ENCODE peak calls at places on chromosomes 2 and 18, in five cellular contexts. D is A549, E is IMR-90, P is GM12878, H is SK-N-SH. M is an unnamed sample.

GRCh38 chr2:75146903-75147332 is 52.4 kb downstream of the TACR1 start:
- DNase-seq in D (no peak), E (peak), P (no peak), H (no peak), M (no peak)

GRCh38 chr2:122831644-122832043 is 1076.2 kb downstream of the TSN start:
- DNase-seq in D (no peak), E (no peak), P (no peak), H (no peak), M (no peak)

GRCh38 chr2:8872821-8873432 is 35.5 kb upstream of the KIDINS220 start:
- DNase-seq in D (peak), E (peak), P (peak), H (peak), M (peak)

GRCh38 chr2:237888389-237888788 is 29.0 kb downstream of the RAMP1 start:
- DNase-seq in D (no peak), E (peak), P (no peak), H (no peak), M (no peak)

GRCh38 chr18:34493566-34494358 is 216.3 kb upstream of the DTNA start:
- DNase-seq in D (no peak), E (no peak), P (no peak), H (peak), M (no peak)

GRCh38 chr2:238493880-238494572 is 67.3 kb downstream of the ASB1 start:
- DNase-seq in D (no peak), E (no peak), P (no peak), H (no peak), M (no peak)

GRCh38 chr2:242053921-242054320 is 184.4 kb downstream of the RTP5 start:
- DNase-seq in D (no peak), E (no peak), P (no peak), H (no peak), M (no peak)

GRCh38 chr18:5237083-5237722 is 40.1 kb upstream of the AKAIN1 start:
- DNase-seq in D (no peak), E (peak), P (no peak), H (no peak), M (peak)

GRCh38 chr2:102250278-102250821 is 61.0 kb upstream of the IL1RL1 start:
- DNase-seq in D (no peak), E (no peak), P (no peak), H (no peak), M (no peak)

GRCh38 chr18:13672657-13673056 is 53.7 kb downstream of the FAM210A start:
- DNase-seq in D (no peak), E (no peak), P (no peak), H (no peak), M (no peak)

GRCh38 chr2:223487447-223487846 is 114.7 kb downstream of the SCG2 start:
- DNase-seq in D (no peak), E (no peak), P (no peak), H (no peak), M (no peak)

GRCh38 chr18:22188551-22189267 is 19.3 kb downstream of the GATA6 start:
- DNase-seq in D (no peak), E (no peak), P (no peak), H (no peak), M (no peak)

GRCh38 chr2:39663187-39663930 is 2.4 kb upstream of the TMEM178A start:
- DNase-seq in D (no peak), E (peak), P (no peak), H (no peak), M (no peak)

GRCh38 chr2:44361330-44362206 is at the start of the genes CAMKMT and PREPL:
- DNase-seq in D (peak), E (peak), P (peak), H (peak), M (peak)

GRCh38 chr2:28169492-28169891 is 223.2 kb upstream of the FOSL2 start:
- DNase-seq in D (no peak), E (no peak), P (no peak), H (no peak), M (no peak)

GRCh38 chr2:229914182-229914581 is 7.6 kb downstream of the TRIP12 start:
- DNase-seq in D (no peak), E (no peak), P (no peak), H (no peak), M (no peak)

GRCh38 chr2:108354171-108354570 is 23.6 kb upstream of the SULT1C4 start:
- DNase-seq in D (no peak), E (no peak), P (no peak), H (no peak), M (no peak)

GRCh38 chr2:183215917-183216316 is 91.7 kb downstream of the NUP35 start:
- DNase-seq in D (no peak), E (no peak), P (no peak), H (no peak), M (no peak)

GRCh38 chr2:37324536-37324785 is 172 bp downstream of the PRKD3 start:
- DNase-seq in D (no peak), E (peak), P (no peak), H (no peak), M (no peak)

GRCh38 chr2:202976809-202977208 is 37.9 kb upstream of the NBEAL1 start:
- DNase-seq in D (no peak), E (no peak), P (no peak), H (no peak), M (no peak)

GRCh38 chr18:24027156-24027555 is 12.6 kb downstream of the TTC39C start:
- DNase-seq in D (no peak), E (peak), P (no peak), H (no peak), M (no peak)

GRCh38 chr2:127197475-127198385 is 22.4 kb downstream of the CYP27C1 start:
- DNase-seq in D (peak), E (peak), P (peak), H (peak), M (peak)

DNA sequence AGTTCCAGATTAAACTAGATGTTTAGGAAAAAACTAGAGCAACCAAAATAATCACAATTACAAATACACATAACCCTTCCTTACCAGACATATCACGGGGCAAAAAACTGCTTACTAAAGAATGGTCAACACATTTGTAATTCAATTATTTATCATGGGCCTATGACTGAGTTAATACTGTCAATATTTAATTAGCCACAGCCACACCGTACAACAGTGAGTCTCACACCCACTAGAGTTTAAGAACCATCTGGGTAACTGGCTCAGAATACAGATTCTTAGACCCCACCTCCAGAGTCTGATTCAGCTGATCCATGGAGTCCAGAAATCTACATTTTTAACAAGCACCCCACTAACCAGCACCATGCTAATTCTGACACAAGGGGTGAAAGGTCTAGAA is 14.8 kb downstream of the ATL2 start:
- DNase-seq in D (no peak), E (no peak), P (no peak), H (no peak), M (no peak)
- TF ChIP-seq RCOR1 in D (no peak), E (no peak), P (no peak), H (no peak), M (no peak)

GRCh38 chr2:218895326-218895725 is 14.7 kb downstream of the WNT10A start:
- DNase-seq in D (no peak), E (no peak), P (no peak), H (peak), M (no peak)

GRCh38 chr2:218898109-218898878 is 17.6 kb downstream of the WNT10A start:
- DNase-seq in D (peak), E (peak), P (no peak), H (peak), M (peak)

GRCh38 chr2:218895758-218896500 is 15.3 kb downstream of the WNT10A start:
- DNase-seq in D (no peak), E (no peak), P (peak), H (no peak), M (no peak)

GRCh38 chr2:218897394-218898108 is 16.9 kb downstream of the WNT10A start:
- DNase-seq in D (no peak), E (no peak), P (no peak), H (peak), M (no peak)

GRCh38 chr2:218896501-218897393 is 16.1 kb downstream of the WNT10A start:
- DNase-seq in D (peak), E (peak), P (peak), H (peak), M (no peak)
- TF ChIP-seq RCOR1 in D (no peak), E (no peak), P (peak), H (no peak), M (no peak)

GRCh38 chr2:206688453-206688852 is 29.7 kb downstream of the DYTN start:
- DNase-seq in D (no peak), E (no peak), P (no peak), H (no peak), M (no peak)

GRCh38 chr2:206692971-206693370 is 25.2 kb downstream of the DYTN start:
- DNase-seq in D (no peak), E (no peak), P (no peak), H (no peak), M (no peak)

GRCh38 chr2:206696910-206697309 is 21.3 kb downstream of the DYTN start:
- DNase-seq in D (no peak), E (no peak), P (no peak), H (no peak), M (no peak)

GRCh38 chr2:206688992-206689391 is 29.2 kb downstream of the DYTN start:
- DNase-seq in D (no peak), E (no peak), P (no peak), H (no peak), M (no peak)

GRCh38 chr2:206693399-206694137 is 24.6 kb downstream of the DYTN start:
- DNase-seq in D (peak), E (peak), P (peak), H (peak), M (peak)
- TF ChIP-seq RCOR1 in D (no peak), E (no peak), P (no peak), H (no peak), M (no peak)

GRCh38 chr18:48007381-48007780 is 76.9 kb upstream of the SMAD2 start:
- DNase-seq in D (no peak), E (no peak), P (no peak), H (no peak), M (no peak)
- TF ChIP-seq RCOR1 in D (no peak), E (no peak), P (no peak), H (no peak), M (no peak)

GRCh38 chr2:231525248-231526163 is 4.7 kb downstream of the NMUR1 start:
- DNase-seq in D (no peak), E (no peak), P (no peak), H (no peak), M (no peak)
- TF ChIP-seq RCOR1 in D (no peak), E (no peak), P (no peak), H (no peak), M (no peak)

GRCh38 chr2:103387888-103388287 is 626.1 kb downstream of the TMEM182 start:
- DNase-seq in D (no peak), E (no peak), P (no peak), H (no peak), M (no peak)

DNA sequence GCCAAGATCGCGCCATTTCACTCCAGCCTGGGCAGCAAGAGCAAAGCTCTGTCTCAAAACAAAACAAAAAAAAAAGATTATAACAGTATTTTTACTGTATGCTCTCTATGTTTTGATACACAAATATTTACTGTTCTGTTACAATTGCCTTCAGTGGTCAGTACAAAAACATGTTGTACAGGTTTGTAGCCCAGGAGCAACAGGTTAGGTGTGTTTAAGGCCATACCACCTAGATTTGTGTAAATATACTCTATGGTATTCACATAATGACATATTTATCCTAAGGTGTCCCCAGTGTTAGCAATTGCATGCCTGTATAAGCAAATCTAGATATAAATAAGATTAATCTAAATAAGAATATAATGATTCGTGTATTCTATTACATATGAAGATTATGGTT is 625.0 kb downstream of the TMEM182 start:
- DNase-seq in D (no peak), E (no peak), P (no peak), H (no peak), M (no peak)
- TF ChIP-seq RCOR1 in D (no peak), E (no peak), P (no peak), H (no peak), M (no peak)

DNA sequence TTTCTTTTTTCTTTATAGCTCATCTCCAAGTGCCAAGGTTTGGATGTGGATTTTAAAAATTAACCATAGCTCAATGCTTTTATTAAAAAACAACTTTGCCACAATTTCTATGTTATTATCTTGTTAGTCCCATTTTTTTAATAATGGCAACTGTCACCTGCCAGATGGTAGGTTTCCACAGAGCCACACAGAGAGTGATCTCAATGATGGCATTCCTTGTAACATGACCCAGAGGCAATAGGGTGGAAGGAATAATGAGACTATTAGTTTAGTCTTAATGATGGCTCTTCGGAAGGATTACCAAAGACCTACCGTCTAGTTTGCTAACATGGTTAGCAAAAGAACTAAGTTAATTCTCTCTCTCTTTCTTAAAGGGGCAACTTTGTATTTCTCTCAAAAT is 64.0 kb downstream of the REL start:
- DNase-seq in D (no peak), E (no peak), P (no peak), H (no peak), M (no peak)
- TF ChIP-seq RCOR1 in D (no peak), E (no peak), P (no peak), H (no peak), M (no peak)

GRCh38 chr18:75100832-75101630 is 107.9 kb downstream of the PTGR3 start:
- DNase-seq in D (no peak), E (no peak), P (no peak), H (no peak), M (no peak)
- TF ChIP-seq RCOR1 in D (no peak), E (no peak), P (no peak), H (no peak), M (no peak)

GRCh38 chr2:187982668-187983067 is 309.0 kb upstream of the GULP1 start:
- DNase-seq in D (no peak), E (peak), P (peak), H (no peak), M (no peak)
- TF ChIP-seq RCOR1 in D (no peak), E (no peak), P (no peak), H (no peak), M (no peak)

GRCh38 chr2:205680903-205681302 is 1.4 kb upstream of the NRP2 start:
- DNase-seq in D (no peak), E (no peak), P (no peak), H (no peak), M (no peak)

GRCh38 chr2:205681836-205682238 is 464 bp upstream of the NRP2 start:
- DNase-seq in D (no peak), E (no peak), P (no peak), H (peak), M (no peak)

GRCh38 chr2:205680067-205680466 is 2.2 kb upstream of the NRP2 start:
- DNase-seq in D (peak), E (peak), P (no peak), H (peak), M (peak)

GRCh38 chr2:205678743-205679142 is 3.6 kb upstream of the NRP2 start:
- DNase-seq in D (no peak), E (no peak), P (no peak), H (no peak), M (no peak)

DNA sequence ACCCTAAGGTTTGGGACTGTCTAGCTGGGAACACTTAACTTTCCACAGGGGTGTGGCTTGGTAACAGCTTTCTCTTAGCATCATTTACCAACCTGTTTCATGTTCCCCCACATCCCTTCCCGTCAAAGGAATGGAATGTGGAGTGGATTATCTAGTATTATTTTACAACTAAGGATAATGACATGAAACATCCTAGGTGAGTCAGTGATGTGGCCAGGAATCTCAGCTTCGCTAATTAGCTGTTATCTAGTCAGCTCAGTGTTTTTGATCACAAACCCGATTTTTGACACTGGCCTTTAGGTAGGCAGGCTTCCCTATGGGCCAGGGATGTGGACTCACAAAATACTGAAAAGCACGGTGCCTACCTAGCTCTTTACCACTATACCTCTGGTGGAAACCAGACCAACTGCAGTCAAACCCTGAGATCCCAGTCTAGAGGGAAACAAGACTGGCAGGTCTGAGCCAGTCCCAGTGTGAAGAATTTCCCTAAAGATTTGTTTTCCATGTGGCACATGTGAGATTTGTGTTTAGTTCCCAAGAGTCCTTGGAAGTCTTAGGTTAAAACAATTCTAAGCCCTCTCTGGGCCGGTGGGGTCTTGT is 2.8 kb upstream of the NRP2 start:
- DNase-seq in D (no peak), E (no peak), P (no peak), H (no peak), M (no peak)
- TF ChIP-seq RCOR1 in D (no peak), E (no peak), P (no peak), H (no peak), M (no peak)

M was measured in K562.